ENCODE peak calls at places on chromosomes 7 and 10, in five cellular contexts. N, O, Y, K and W are unnamed samples.

GRCh38 chr7:47454066-47454950 is 127.6 kb downstream of the TNS3 start:
- DNase-seq in N (no peak), O (no peak), Y (no peak), K (no peak), W (peak)

GRCh38 chr7:138797715-138798320 is at the start of the genes ATP6V0A4 and TMEM213:
- DNase-seq in N (no peak), O (no peak), Y (no peak), K (no peak), W (no peak)

GRCh38 chr7:101553018-101553770 is 75.9 kb downstream of the MYL10 start:
- DNase-seq in N (no peak), O (no peak), Y (no peak), K (no peak), W (no peak)

GRCh38 chr10:70523549-70523948 is 45.0 kb downstream of the PALD1 start:
- DNase-seq in N (no peak), O (no peak), Y (no peak), K (no peak), W (no peak)

GRCh38 chr7:159022238-159022993 is 122.3 kb downstream of the VIPR2 start:
- DNase-seq in N (no peak), O (no peak), Y (no peak), K (no peak), W (peak)

GRCh38 chr7:10956528-10956927 is 17.1 kb upstream of the PHF14 start:
- DNase-seq in N (no peak), O (no peak), Y (no peak), K (no peak), W (no peak)

GRCh38 chr7:15686209-15686956 is at the start of gene MEOX2:
- DNase-seq in N (no peak), O (no peak), Y (peak), K (no peak), W (peak)

GRCh38 chr10:57993302-57993701 is 274.4 kb downstream of the IPMK start:
- DNase-seq in N (no peak), O (no peak), Y (no peak), K (no peak), W (no peak)

GRCh38 chr10:97334370-97335175 is at the start of gene FRAT2:
- DNase-seq in N (peak), O (peak), Y (peak), K (peak), W (peak)

GRCh38 chr10:43190775-43191174 is 52.5 kb downstream of the CSGALNACT2 start:
- DNase-seq in N (no peak), O (no peak), Y (peak), K (no peak), W (no peak)

GRCh38 chr10:608331-609265 is 80.9 kb downstream of the DIP2C start:
- DNase-seq in N (no peak), O (no peak), Y (no peak), K (no peak), W (peak)

GRCh38 chr10:10831085-10831484 is 186.6 kb upstream of the CELF2 start:
- DNase-seq in N (no peak), O (no peak), Y (peak), K (no peak), W (peak)

GRCh38 chr10:62424026-62424425 is 49.9 kb downstream of the ZNF365 start:
- DNase-seq in N (no peak), O (no peak), Y (no peak), K (no peak), W (no peak)

GRCh38 chr7:45435846-45436245 is 138.3 kb upstream of the ADCY1 start:
- DNase-seq in N (no peak), O (no peak), Y (peak), K (no peak), W (peak)